ENCODE peak calls at places on chromosomes 1 and 21, in seven cellular contexts. N is mammary epithelial cell; M is hippocampal formation; C is activated T-helper 1 cell treated with Interleukin-2 at 50 U/mL for 16 hours; R is endothelial cell; B is stimulated activated CD8-positive, alpha-beta memory T cell treated with anti-CD3 and anti-CD28 coated beads, Interleukin-7, amount 100 ng/mL, for 24 hours; W is activated naive CD4-positive, alpha-beta T cell treated with anti-CD3 and anti-CD28 coated beads, Interleukin-2, amount 50 U/mL, for 16 hours. X is an unnamed sample.

GRCh38 chr1:15760520-15761211 is 2.1 kb downstream of the FBLIM1 start:
- DNase-seq in N (peak; percentile 60), M (no peak), C (no peak), R (no peak), B (no peak), W (no peak), X (no peak)

GRCh38 chr1:2232255-2232915 is 4.3 kb downstream of the SKI start:
- DNase-seq in N (no peak), M (no peak), C (no peak), R (no peak), B (no peak), W (no peak), X (no peak)

GRCh38 chr1:44819257-44819593 is 10.9 kb downstream of the BTBD19 start:
- DNase-seq in N (peak; percentile 97), M (no peak), C (no peak), R (no peak), B (no peak), W (no peak), X (no peak)

GRCh38 chr1:226677121-226678020 is 61.7 kb downstream of the ITPKB start:
- DNase-seq in N (peak; percentile 93), M (peak; percentile 82), C (peak; percentile 61), R (no peak), B (no peak), W (peak; percentile 71), X (peak; percentile 78)

GRCh38 chr1:247679639-247680038 is at the start of gene OR13G1:
- DNase-seq in N (no peak), M (no peak), C (no peak), R (no peak), B (no peak), W (no peak), X (no peak)

GRCh38 chr1:9100471-9101043 is 28.3 kb downstream of the GPR157 start:
- DNase-seq in N (no peak), M (no peak), C (no peak), R (no peak), B (no peak), W (no peak), X (no peak)

GRCh38 chr1:8525291-8526275 is 207.7 kb downstream of the SLC45A1 start:
- DNase-seq in N (peak; percentile 95), M (peak; percentile 99), C (peak; percentile 41), R (peak; percentile 47), B (no peak), W (peak; percentile 73), X (peak; percentile 62)

GRCh38 chr21:14975136-14975905 is 89.5 kb downstream of the NRIP1 start:
- DNase-seq in N (no peak), M (no peak), C (no peak), R (no peak), B (no peak), W (no peak), X (no peak)

GRCh38 chr21:25850126-25850831 is 115.5 kb downstream of the GABPA start:
- DNase-seq in N (peak; percentile 27), M (no peak), C (no peak), R (no peak), B (no peak), W (no peak), X (no peak)

GRCh38 chr1:8197493-8198282 is 120.2 kb upstream of the SLC45A1 start:
- DNase-seq in N (peak; percentile 94), M (no peak), C (no peak), R (no peak), B (no peak), W (no peak), X (no peak)